ENCODE peak calls at places on chromosomes 11 and 22, in six cellular contexts. One of them, this sample, is unnamed.
A peak's percentile ranks its signal among the peaks of the same experiment; 100 is the strongest.

GRCh38 chr22:18103527-18104269 is 6.9 kb upstream of the TUBA8 start:
- DNase-seq in foreskin fibroblast: no peak
- DNase-seq in H54: no peak
- DNase-seq in activated T-helper 9 cell treated with anti-CD3 and anti-CD28 coated beads, Interleukin-2, amount 50 U/mL, for 16 hours: no peak
- DNase-seq in activated CD4-positive, alpha-beta T cell treated with anti-CD3 and anti-CD28 coated beads, Interleukin-2, amount 10 ng/mL, durations not matched to agents 7 days and 5 days: no peak
- DNase-seq in PC-3: no peak
- DNase-seq in this sample: no peak

GRCh38 chr11:115488945-115489344 is 15.3 kb downstream of the CADM1 start:
- DNase-seq in activated CD4-positive, alpha-beta T cell treated with anti-CD3 and anti-CD28 coated beads, Interleukin-2, amount 10 ng/mL, durations not matched to agents 7 days and 5 days: no peak
- DNase-seq in H54: no peak
- DNase-seq in PC-3: no peak
- DNase-seq in foreskin fibroblast: no peak
- DNase-seq in activated T-helper 9 cell treated with anti-CD3 and anti-CD28 coated beads, Interleukin-2, amount 50 U/mL, for 16 hours: no peak
- DNase-seq in this sample: no peak

GRCh38 chr11:72238040-72238450 is 5.9 kb downstream of the PHOX2A start:
- DNase-seq in foreskin fibroblast: peak; percentile 76
- DNase-seq in activated T-helper 9 cell treated with anti-CD3 and anti-CD28 coated beads, Interleukin-2, amount 50 U/mL, for 16 hours: peak; percentile 28
- DNase-seq in activated CD4-positive, alpha-beta T cell treated with anti-CD3 and anti-CD28 coated beads, Interleukin-2, amount 10 ng/mL, durations not matched to agents 7 days and 5 days: peak; percentile 42
- DNase-seq in H54: peak; percentile 95
- DNase-seq in PC-3: peak; percentile 56
- DNase-seq in this sample: no peak

GRCh38 chr11:5280582-5281102 is 10.9 kb upstream of the HBE1 start:
- DNase-seq in foreskin fibroblast: peak; percentile 100
- DNase-seq in H54: peak; percentile 88
- DNase-seq in activated T-helper 9 cell treated with anti-CD3 and anti-CD28 coated beads, Interleukin-2, amount 50 U/mL, for 16 hours: no peak
- DNase-seq in PC-3: peak; percentile 95
- DNase-seq in activated CD4-positive, alpha-beta T cell treated with anti-CD3 and anti-CD28 coated beads, Interleukin-2, amount 10 ng/mL, durations not matched to agents 7 days and 5 days: peak; percentile 12
- DNase-seq in this sample: no peak

GRCh38 chr11:19187101-19187500 is 14.7 kb downstream of the CSRP3 start:
- DNase-seq in foreskin fibroblast: peak; percentile 19
- DNase-seq in H54: no peak
- DNase-seq in activated CD4-positive, alpha-beta T cell treated with anti-CD3 and anti-CD28 coated beads, Interleukin-2, amount 10 ng/mL, durations not matched to agents 7 days and 5 days: no peak
- DNase-seq in PC-3: no peak
- DNase-seq in activated T-helper 9 cell treated with anti-CD3 and anti-CD28 coated beads, Interleukin-2, amount 50 U/mL, for 16 hours: no peak
- DNase-seq in this sample: no peak

GRCh38 chr11:31355817-31356216 is 13.7 kb downstream of the DCDC1 start:
- DNase-seq in PC-3: peak; percentile 24
- DNase-seq in foreskin fibroblast: no peak
- DNase-seq in H54: no peak
- DNase-seq in activated T-helper 9 cell treated with anti-CD3 and anti-CD28 coated beads, Interleukin-2, amount 50 U/mL, for 16 hours: no peak
- DNase-seq in activated CD4-positive, alpha-beta T cell treated with anti-CD3 and anti-CD28 coated beads, Interleukin-2, amount 10 ng/mL, durations not matched to agents 7 days and 5 days: no peak
- DNase-seq in this sample: no peak

GRCh38 chr11:124804884-124805283 is 4.7 kb upstream of the MSANTD2 start:
- DNase-seq in activated CD4-positive, alpha-beta T cell treated with anti-CD3 and anti-CD28 coated beads, Interleukin-2, amount 10 ng/mL, durations not matched to agents 7 days and 5 days: no peak
- DNase-seq in PC-3: no peak
- DNase-seq in activated T-helper 9 cell treated with anti-CD3 and anti-CD28 coated beads, Interleukin-2, amount 50 U/mL, for 16 hours: no peak
- DNase-seq in foreskin fibroblast: no peak
- DNase-seq in H54: no peak
- DNase-seq in this sample: no peak

GRCh38 chr11:97703815-97704214 is 1314.0 kb downstream of the JRKL start:
- DNase-seq in activated CD4-positive, alpha-beta T cell treated with anti-CD3 and anti-CD28 coated beads, Interleukin-2, amount 10 ng/mL, durations not matched to agents 7 days and 5 days: no peak
- DNase-seq in H54: no peak
- DNase-seq in activated T-helper 9 cell treated with anti-CD3 and anti-CD28 coated beads, Interleukin-2, amount 50 U/mL, for 16 hours: no peak
- DNase-seq in foreskin fibroblast: no peak
- DNase-seq in PC-3: no peak
- DNase-seq in this sample: no peak

GRCh38 chr11:15195454-15196200 is 80.9 kb downstream of the INSC start:
- DNase-seq in H54: no peak
- DNase-seq in activated CD4-positive, alpha-beta T cell treated with anti-CD3 and anti-CD28 coated beads, Interleukin-2, amount 10 ng/mL, durations not matched to agents 7 days and 5 days: no peak
- DNase-seq in activated T-helper 9 cell treated with anti-CD3 and anti-CD28 coated beads, Interleukin-2, amount 50 U/mL, for 16 hours: no peak
- DNase-seq in PC-3: no peak
- DNase-seq in foreskin fibroblast: peak; percentile 17
- DNase-seq in this sample: no peak

GRCh38 chr11:30128269-30128932 is 102.4 kb upstream of the FSHB start:
- DNase-seq in foreskin fibroblast: peak; percentile 5
- DNase-seq in activated CD4-positive, alpha-beta T cell treated with anti-CD3 and anti-CD28 coated beads, Interleukin-2, amount 10 ng/mL, durations not matched to agents 7 days and 5 days: no peak
- DNase-seq in H54: no peak
- DNase-seq in PC-3: peak; percentile 51
- DNase-seq in activated T-helper 9 cell treated with anti-CD3 and anti-CD28 coated beads, Interleukin-2, amount 50 U/mL, for 16 hours: no peak
- DNase-seq in this sample: no peak

GRCh38 chr11:45028921-45029680 is 78.4 kb upstream of the TP53I11 start:
- DNase-seq in activated CD4-positive, alpha-beta T cell treated with anti-CD3 and anti-CD28 coated beads, Interleukin-2, amount 10 ng/mL, durations not matched to agents 7 days and 5 days: no peak
- DNase-seq in foreskin fibroblast: no peak
- DNase-seq in H54: no peak
- DNase-seq in PC-3: no peak
- DNase-seq in activated T-helper 9 cell treated with anti-CD3 and anti-CD28 coated beads, Interleukin-2, amount 50 U/mL, for 16 hours: no peak
- DNase-seq in this sample: no peak

GRCh38 chr22:48888466-48889208 is 939.0 kb downstream of the BRD1 start:
- DNase-seq in H54: no peak
- DNase-seq in activated CD4-positive, alpha-beta T cell treated with anti-CD3 and anti-CD28 coated beads, Interleukin-2, amount 10 ng/mL, durations not matched to agents 7 days and 5 days: no peak
- DNase-seq in foreskin fibroblast: no peak
- DNase-seq in PC-3: no peak
- DNase-seq in activated T-helper 9 cell treated with anti-CD3 and anti-CD28 coated beads, Interleukin-2, amount 50 U/mL, for 16 hours: no peak
- DNase-seq in this sample: no peak

GRCh38 chr22:31446208-31446607 is 43.4 kb downstream of the EIF4ENIF1 start:
- DNase-seq in PC-3: no peak
- DNase-seq in H54: no peak
- DNase-seq in activated T-helper 9 cell treated with anti-CD3 and anti-CD28 coated beads, Interleukin-2, amount 50 U/mL, for 16 hours: no peak
- DNase-seq in activated CD4-positive, alpha-beta T cell treated with anti-CD3 and anti-CD28 coated beads, Interleukin-2, amount 10 ng/mL, durations not matched to agents 7 days and 5 days: no peak
- DNase-seq in foreskin fibroblast: no peak
- DNase-seq in this sample: no peak

GRCh38 chr11:13249992-13250391 is 27.6 kb upstream of the BMAL1 start:
- DNase-seq in activated T-helper 9 cell treated with anti-CD3 and anti-CD28 coated beads, Interleukin-2, amount 50 U/mL, for 16 hours: no peak
- DNase-seq in activated CD4-positive, alpha-beta T cell treated with anti-CD3 and anti-CD28 coated beads, Interleukin-2, amount 10 ng/mL, durations not matched to agents 7 days and 5 days: no peak
- DNase-seq in foreskin fibroblast: peak; percentile 52
- DNase-seq in H54: no peak
- DNase-seq in PC-3: peak; percentile 48
- DNase-seq in this sample: no peak

GRCh38 chr22:47369431-47370015 is 607.1 kb downstream of the TBC1D22A start:
- DNase-seq in foreskin fibroblast: no peak
- DNase-seq in PC-3: no peak
- DNase-seq in activated CD4-positive, alpha-beta T cell treated with anti-CD3 and anti-CD28 coated beads, Interleukin-2, amount 10 ng/mL, durations not matched to agents 7 days and 5 days: no peak
- DNase-seq in H54: no peak
- DNase-seq in activated T-helper 9 cell treated with anti-CD3 and anti-CD28 coated beads, Interleukin-2, amount 50 U/mL, for 16 hours: no peak
- DNase-seq in this sample: no peak

GRCh38 chr11:1554981-1555712 is 16.9 kb downstream of the DUSP8 start:
- DNase-seq in activated T-helper 9 cell treated with anti-CD3 and anti-CD28 coated beads, Interleukin-2, amount 50 U/mL, for 16 hours: no peak
- DNase-seq in H54: no peak
- DNase-seq in foreskin fibroblast: no peak
- DNase-seq in activated CD4-positive, alpha-beta T cell treated with anti-CD3 and anti-CD28 coated beads, Interleukin-2, amount 10 ng/mL, durations not matched to agents 7 days and 5 days: no peak
- DNase-seq in PC-3: no peak
- DNase-seq in this sample: no peak

GRCh38 chr11:134662629-134663360 is 250.8 kb upstream of the B3GAT1 start:
- DNase-seq in activated T-helper 9 cell treated with anti-CD3 and anti-CD28 coated beads, Interleukin-2, amount 50 U/mL, for 16 hours: no peak
- DNase-seq in foreskin fibroblast: no peak
- DNase-seq in PC-3: no peak
- DNase-seq in H54: no peak
- DNase-seq in activated CD4-positive, alpha-beta T cell treated with anti-CD3 and anti-CD28 coated beads, Interleukin-2, amount 10 ng/mL, durations not matched to agents 7 days and 5 days: no peak
- DNase-seq in this sample: no peak

GRCh38 chr22:48750282-48750681 is 1077.4 kb downstream of the BRD1 start:
- DNase-seq in foreskin fibroblast: no peak
- DNase-seq in PC-3: no peak
- DNase-seq in activated CD4-positive, alpha-beta T cell treated with anti-CD3 and anti-CD28 coated beads, Interleukin-2, amount 10 ng/mL, durations not matched to agents 7 days and 5 days: no peak
- DNase-seq in H54: no peak
- DNase-seq in activated T-helper 9 cell treated with anti-CD3 and anti-CD28 coated beads, Interleukin-2, amount 50 U/mL, for 16 hours: no peak
- DNase-seq in this sample: no peak

GRCh38 chr11:68828957-68829356 is 12.8 kb downstream of the CPT1A start:
- DNase-seq in foreskin fibroblast: no peak
- DNase-seq in activated CD4-positive, alpha-beta T cell treated with anti-CD3 and anti-CD28 coated beads, Interleukin-2, amount 10 ng/mL, durations not matched to agents 7 days and 5 days: no peak
- DNase-seq in activated T-helper 9 cell treated with anti-CD3 and anti-CD28 coated beads, Interleukin-2, amount 50 U/mL, for 16 hours: no peak
- DNase-seq in PC-3: no peak
- DNase-seq in H54: no peak
- DNase-seq in this sample: no peak

GRCh38 chr11:16775604-16776283 is 37.3 kb downstream of the C11orf58 start:
- DNase-seq in activated CD4-positive, alpha-beta T cell treated with anti-CD3 and anti-CD28 coated beads, Interleukin-2, amount 10 ng/mL, durations not matched to agents 7 days and 5 days: no peak
- DNase-seq in foreskin fibroblast: no peak
- DNase-seq in H54: no peak
- DNase-seq in activated T-helper 9 cell treated with anti-CD3 and anti-CD28 coated beads, Interleukin-2, amount 50 U/mL, for 16 hours: no peak
- DNase-seq in PC-3: no peak
- DNase-seq in this sample: no peak

GRCh38 chr11:13043912-13044628 is 35.0 kb downstream of the RASSF10 start:
- DNase-seq in foreskin fibroblast: no peak
- DNase-seq in H54: no peak
- DNase-seq in activated CD4-positive, alpha-beta T cell treated with anti-CD3 and anti-CD28 coated beads, Interleukin-2, amount 10 ng/mL, durations not matched to agents 7 days and 5 days: no peak
- DNase-seq in PC-3: no peak
- DNase-seq in activated T-helper 9 cell treated with anti-CD3 and anti-CD28 coated beads, Interleukin-2, amount 50 U/mL, for 16 hours: no peak
- DNase-seq in this sample: no peak